ENCODE peak calls at places on chromosomes 5 and 9, in ten cellular contexts. G is GM12865, E is foreskin fibroblast, X is GM23338, F is A549, Y is lower leg skin, K is RWPE1, C is endothelial cell, P is B cell, B is IMR-90. D is an unnamed sample.

GRCh38 chr9:128764361-128764760 is 7.4 kb downstream of the ZER1 start:
- DNase-seq in K (no peak), B (no peak), E (no peak), P (no peak), G (peak), Y (no peak), X (peak), F (no peak), C (no peak), D (no peak)

GRCh38 chr5:134406390-134406789 is 5.3 kb downstream of the CDKN2AIPNL start:
- DNase-seq in B (peak), G (no peak), P (no peak), C (no peak), E (peak), Y (no peak), F (no peak), X (no peak), K (no peak), D (no peak)

GRCh38 chr5:1820381-1820780 is 19.2 kb downstream of the NDUFS6 start:
- DNase-seq in Y (no peak), K (no peak), P (no peak), X (no peak), B (no peak), G (no peak), C (no peak), F (no peak), E (no peak), D (no peak)

GRCh38 chr9:109769250-109769649 is 10.7 kb upstream of the PALM2AKAP2 start:
- DNase-seq in X (no peak), Y (no peak), C (no peak), G (no peak), E (no peak), F (no peak), B (no peak), K (no peak), P (no peak), D (no peak)

GRCh38 chr5:130710596-130710995 is 454.5 kb downstream of the HINT1 start:
- DNase-seq in B (no peak), P (no peak), X (no peak), F (peak), C (peak), G (no peak), E (no peak), K (peak), Y (no peak), D (no peak)

GRCh38 chr5:77379558-77380061 is 112.5 kb downstream of the WDR41 start:
- DNase-seq in C (no peak), G (peak), B (no peak), F (no peak), Y (no peak), X (no peak), P (no peak), K (no peak), E (no peak), D (no peak)

GRCh38 chr5:60379907-60380306 is 320.1 kb downstream of the DEPDC1B start:
- DNase-seq in F (no peak), Y (no peak), P (no peak), E (no peak), C (no peak), B (no peak), K (no peak), X (no peak), G (peak), D (no peak)

GRCh38 chr9:16884952-16885513 is 14.6 kb upstream of the BNC2 start:
- DNase-seq in P (no peak), E (peak), K (no peak), Y (peak), B (peak), F (no peak), G (no peak), X (no peak), C (no peak), D (no peak)

GRCh38 chr5:66671305-66671704 is 75.1 kb downstream of the MAST4 start:
- DNase-seq in C (no peak), Y (no peak), E (no peak), K (no peak), P (no peak), B (no peak), F (no peak), X (no peak), G (no peak), D (no peak)

GRCh38 chr5:43037929-43038510 is 2.1 kb downstream of the ANXA2R start:
- DNase-seq in P (peak), X (peak), C (no peak), Y (no peak), B (peak), G (peak), F (no peak), K (no peak), E (no peak), D (no peak)

GRCh38 chr9:123167474-123167873 is 100.9 kb downstream of the STRBP start:
- DNase-seq in F (no peak), B (no peak), Y (no peak), C (no peak), E (no peak), G (no peak), K (no peak), X (no peak), P (no peak), D (no peak)

GRCh38 chr5:35920890-35921289 is 17.5 kb downstream of the CAPSL start:
- DNase-seq in E (no peak), P (no peak), F (peak), C (peak), B (no peak), Y (no peak), X (peak), G (no peak), K (no peak), D (no peak)

GRCh38 chr9:117073539-117074336 is 341.1 kb downstream of the ASTN2 start:
- DNase-seq in X (peak), E (no peak), F (peak), C (peak), P (no peak), B (no peak), K (peak), G (peak), Y (no peak), D (no peak)

GRCh38 chr5:172769598-172770373 is 1.2 kb downstream of the DUSP1 start:
- DNase-seq in F (peak), X (peak), B (peak), G (peak), K (peak), E (no peak), C (no peak), Y (no peak), P (no peak), D (no peak)

GRCh38 chr5:115888027-115888426 is 46.3 kb downstream of the AP3S1 start:
- DNase-seq in G (no peak), E (no peak), P (no peak), Y (no peak), K (no peak), C (no peak), F (peak), B (peak), X (peak), D (no peak)

GRCh38 chr5:149371296-149371962 is 7.7 kb downstream of the IL17B start:
- DNase-seq in Y (no peak), G (peak), X (peak), B (peak), P (peak), K (peak), E (no peak), F (peak), C (peak), D (no peak)

GRCh38 chr9:93693129-93693528 is 116.7 kb downstream of the PHF2 start:
- DNase-seq in C (no peak), B (no peak), K (no peak), E (no peak), Y (no peak), F (no peak), X (no peak), P (no peak), G (no peak), D (no peak)

GRCh38 chr5:51398875-51399635 is 15.8 kb downstream of the ISL1 start:
- DNase-seq in P (no peak), E (no peak), B (no peak), C (peak), Y (no peak), K (no peak), G (no peak), X (peak), F (no peak), D (no peak)

GRCh38 chr9:91119147-91119546 is 242.6 kb downstream of the AUH start:
- DNase-seq in P (no peak), G (no peak), E (peak), F (no peak), C (peak), K (peak), X (peak), Y (peak), B (peak), D (no peak)

GRCh38 chr5:41510176-41510831 is at the start of gene PLCXD3:
- DNase-seq in F (peak), C (no peak), P (no peak), E (no peak), Y (no peak), K (peak), G (no peak), B (no peak), X (peak), D (no peak)

GRCh38 chr5:137498301-137498735 is 808 bp downstream of the SPOCK1 start:
- DNase-seq in Y (no peak), B (no peak), F (peak), E (peak), C (peak), X (peak), K (no peak), G (no peak), P (no peak), D (no peak)

GRCh38 chr9:134651226-134651905 is 9.8 kb downstream of the COL5A1 start:
- DNase-seq in Y (no peak), B (no peak), E (no peak), X (no peak), F (no peak), G (no peak), K (no peak), P (no peak), C (no peak), D (no peak)

GRCh38 chr5:1468247-1468612 is 23.0 kb upstream of the SLC6A3 start:
- DNase-seq in X (peak), Y (no peak), F (no peak), P (peak), E (no peak), G (no peak), K (no peak), B (no peak), C (peak), D (no peak)

GRCh38 chr5:170491479-170491878 is 12.3 kb upstream of the KCNIP1 start:
- DNase-seq in C (no peak), P (no peak), K (peak), X (no peak), F (no peak), B (peak), E (peak), Y (peak), G (no peak), D (no peak)

GRCh38 chr9:83509372-83509771 is 28.8 kb downstream of the FRMD3 start:
- DNase-seq in E (peak), Y (no peak), C (no peak), X (peak), G (no peak), P (no peak), K (no peak), B (no peak), F (no peak), D (no peak)

GRCh38 chr9:87640385-87640795 is 85.5 kb upstream of the CTSL start:
- DNase-seq in B (peak), Y (no peak), C (no peak), K (no peak), E (peak), P (no peak), F (no peak), G (no peak), X (no peak), D (no peak)

GRCh38 chr5:75052461-75053285 is at the start of gene GCNT4:
- DNase-seq in X (peak), Y (no peak), G (peak), K (peak), E (peak), P (peak), B (peak), C (peak), F (peak), D (no peak)

GRCh38 chr5:175654807-175655206 is 3.1 kb upstream of the HRH2 start:
- DNase-seq in C (no peak), B (no peak), K (no peak), X (no peak), Y (no peak), F (no peak), P (no peak), G (no peak), E (no peak), D (no peak)

GRCh38 chr5:56192246-56192645 is 40.9 kb downstream of the ANKRD55 start:
- DNase-seq in Y (no peak), E (no peak), F (no peak), B (no peak), X (peak), K (no peak), G (no peak), C (no peak), P (no peak), D (no peak)
- TF ChIP-seq CTCF in Y (no peak), E (no peak), F (no peak), B (no peak), X (no peak), K (no peak), G (no peak), C (no peak), P (no peak), D (no peak)

DNA sequence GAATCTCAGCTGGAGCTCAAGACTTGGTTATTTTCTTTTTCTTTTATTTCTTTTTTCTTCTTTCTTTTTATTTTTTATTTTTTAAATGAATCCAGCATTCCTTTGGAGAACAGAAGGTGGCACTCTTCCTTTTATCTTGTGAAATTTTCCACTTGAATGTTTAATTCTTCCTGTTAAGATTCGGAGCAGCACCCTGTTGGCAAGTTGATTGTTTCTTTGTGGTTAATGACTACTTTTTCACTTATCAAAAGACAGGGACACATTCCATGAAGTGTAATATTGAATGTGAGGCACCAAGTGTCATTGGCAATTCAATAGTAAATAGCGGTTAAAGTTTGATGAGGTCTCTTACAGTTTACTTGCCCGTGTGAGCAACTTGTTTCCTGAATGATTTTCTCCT is 240.5 kb upstream of the CHD1 start:
- DNase-seq in P (no peak), F (peak), C (no peak), X (peak), K (no peak), B (no peak), Y (no peak), E (no peak), G (no peak), D (no peak)
- TF ChIP-seq CTCF in P (no peak), F (peak), C (peak), X (peak), K (peak), B (peak), Y (no peak), E (no peak), G (no peak), D (no peak)

DNA sequence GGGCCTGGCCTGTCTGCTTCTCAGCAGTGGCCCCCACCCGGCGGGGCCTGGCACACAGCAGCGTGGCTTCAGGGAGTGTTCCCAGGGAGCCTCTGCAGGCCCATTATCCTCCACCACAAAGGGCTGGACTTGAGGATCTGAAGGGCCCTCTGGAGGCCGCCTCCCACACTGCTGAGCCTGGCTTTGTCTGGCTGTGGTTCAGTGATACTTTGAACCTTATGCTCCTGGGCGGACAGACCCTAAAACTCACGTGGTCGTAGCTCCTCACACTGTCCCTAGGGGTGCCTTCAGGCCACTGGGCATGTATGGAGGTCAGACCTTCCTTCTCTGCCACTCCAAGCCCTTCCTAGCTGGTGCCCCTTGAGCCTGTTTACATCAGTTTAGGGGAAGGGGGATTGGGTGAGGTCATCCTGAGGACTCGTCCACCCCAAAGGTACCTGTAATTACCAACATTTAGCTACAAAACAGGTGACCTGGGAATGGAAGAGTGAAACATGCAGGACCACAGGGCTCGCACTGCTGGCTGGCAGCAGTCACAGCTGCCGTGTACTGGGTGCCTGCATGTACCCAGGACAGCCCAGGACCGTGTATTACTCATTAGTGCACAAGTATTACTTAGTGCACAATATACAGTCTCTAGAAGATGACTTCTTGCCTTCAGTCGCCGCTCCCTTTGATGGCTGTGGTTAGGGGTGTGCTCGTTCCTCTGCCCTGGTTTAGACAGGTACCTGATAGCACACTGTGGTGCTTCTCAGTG is 8.5 kb downstream of the GRHPR start:
- DNase-seq in C (no peak), Y (no peak), K (no peak), X (peak), E (no peak), B (no peak), P (no peak), F (no peak), G (no peak), D (no peak)
- TF ChIP-seq CTCF in C (no peak), Y (no peak), K (no peak), X (no peak), E (no peak), B (no peak), P (no peak), F (no peak), G (no peak), D (no peak)

GRCh38 chr9:120038342-120038741 is 541.6 kb downstream of the CDK5RAP2 start:
- DNase-seq in Y (no peak), X (no peak), G (no peak), P (no peak), K (no peak), C (no peak), B (no peak), E (no peak), F (no peak), D (no peak)

GRCh38 chr9:120030847-120031246 is 549.1 kb downstream of the CDK5RAP2 start:
- DNase-seq in F (no peak), C (no peak), P (no peak), Y (no peak), X (no peak), E (no peak), B (no peak), G (no peak), K (no peak), D (no peak)

DNA sequence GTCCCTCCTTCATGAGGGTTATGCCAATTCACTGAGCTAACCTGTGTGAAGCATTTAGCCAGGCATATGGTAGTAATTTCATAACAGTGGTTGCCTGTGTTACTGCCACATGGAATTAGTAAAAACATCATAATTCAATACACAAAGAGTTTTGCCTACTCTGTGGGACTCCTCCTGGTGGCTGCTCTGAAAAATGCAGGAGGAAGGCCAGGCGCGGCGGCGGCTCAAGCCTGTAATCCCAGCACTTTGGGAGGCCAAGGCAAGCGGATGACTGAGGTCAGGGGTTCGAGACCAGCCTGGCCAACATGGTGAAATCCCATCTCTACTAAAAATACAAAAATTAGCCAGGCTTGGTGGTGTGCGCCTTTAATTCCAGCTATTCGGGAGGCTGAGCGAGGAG is 547.3 kb downstream of the CDK5RAP2 start:
- DNase-seq in E (no peak), F (peak), B (no peak), X (peak), K (no peak), C (peak), Y (no peak), P (no peak), G (no peak), D (no peak)
- TF ChIP-seq CTCF in E (no peak), F (no peak), B (peak), X (peak), K (no peak), C (peak), Y (no peak), P (no peak), G (no peak), D (no peak)

DNA sequence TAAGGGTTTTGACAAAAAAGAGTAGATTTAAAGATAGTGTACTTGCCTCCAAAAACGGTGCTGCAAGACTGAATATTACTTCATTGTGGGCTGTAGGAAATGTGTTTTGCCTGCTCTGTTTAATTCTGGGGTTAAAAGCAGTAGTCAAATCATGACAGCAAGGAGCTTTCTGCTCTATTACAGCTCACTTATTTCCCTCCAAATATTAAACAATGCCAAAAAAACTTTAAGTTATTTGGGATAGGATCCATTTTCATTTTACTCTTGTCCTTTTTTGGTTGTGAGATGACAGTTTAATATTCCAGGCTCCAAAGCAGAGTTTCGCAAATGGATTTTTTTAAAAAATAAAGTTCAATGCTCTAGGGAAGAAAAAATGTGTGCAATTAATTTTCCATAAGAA is 340.4 kb upstream of the RGMB start:
- DNase-seq in E (no peak), P (no peak), Y (no peak), F (no peak), X (no peak), B (peak), G (no peak), C (no peak), K (no peak), D (no peak)
- TF ChIP-seq CTCF in E (no peak), P (no peak), Y (no peak), F (no peak), X (no peak), B (no peak), G (no peak), C (no peak), K (no peak), D (no peak)

DNA sequence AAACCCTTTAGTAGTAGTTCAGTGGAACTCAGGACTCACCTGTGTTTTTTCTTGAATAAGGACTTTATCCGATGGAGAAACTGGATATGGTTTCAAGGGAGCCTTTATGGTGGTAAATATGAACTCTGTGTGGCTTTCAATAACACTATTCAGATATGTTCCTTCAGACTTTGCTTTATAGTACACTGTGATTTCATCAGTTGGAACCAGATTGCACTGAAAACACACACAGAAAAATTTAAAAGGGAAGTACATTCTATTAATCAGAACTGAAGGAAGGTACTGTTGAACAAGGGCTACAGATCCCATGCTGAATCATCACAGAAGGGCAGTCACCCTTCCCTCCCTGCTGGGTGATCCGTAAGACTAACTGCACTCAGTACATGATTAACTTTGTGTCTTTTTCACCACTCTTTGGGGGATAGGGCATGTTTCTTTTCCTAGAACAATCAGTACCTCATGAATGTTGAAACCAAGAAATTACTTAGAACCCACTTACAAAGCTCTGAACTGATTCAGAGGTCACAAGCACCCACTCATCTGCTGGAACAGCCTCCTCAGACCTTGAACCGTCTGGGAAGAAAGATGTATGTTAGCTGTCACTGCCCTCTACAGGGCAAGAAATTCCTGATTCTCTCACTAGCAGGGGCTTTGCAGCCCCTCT is 51.2 kb downstream of the IARS1 start:
- DNase-seq in Y (no peak), C (peak), G (no peak), X (peak), B (peak), K (no peak), F (peak), P (no peak), E (peak), D (no peak)
- TF ChIP-seq CTCF in Y (no peak), C (no peak), G (no peak), X (peak), B (peak), K (peak), F (peak), P (no peak), E (no peak), D (no peak)